ENCODE peak calls at places on chromosomes 13 and 19, in four cellular contexts. T is cardiac fibroblast, J is breast epithelium, O is iris pigment epithelial cell. Z is an unnamed sample.

GRCh38 chr13:44068169-44068568 is 188.5 kb downstream of the LACC1 start:
- DNase-seq in T (peak; percentile 28), J (no peak), O (peak; percentile 49), Z (no peak)

GRCh38 chr13:43006893-43007631 is 15.0 kb upstream of the EPSTI1 start:
- DNase-seq in T (peak; percentile 72), J (no peak), O (peak; percentile 77), Z (no peak)

GRCh38 chr19:33293255-33294057 is 8.9 kb downstream of the CEBPA start:
- DNase-seq in T (peak; percentile 80), J (no peak), O (peak; percentile 82), Z (no peak)

GRCh38 chr13:31310781-31311180 is 111.0 kb downstream of the B3GLCT start:
- DNase-seq in T (no peak), J (no peak), O (no peak), Z (no peak)

GRCh38 chr13:44040070-44040753 is 160.5 kb downstream of the LACC1 start:
- DNase-seq in T (peak; percentile 51), J (no peak), O (peak; percentile 74), Z (no peak)

GRCh38 chr13:33265133-33265532 is 20.4 kb downstream of the STARD13 start:
- DNase-seq in T (no peak), J (no peak), O (no peak), Z (no peak)

GRCh38 chr13:20001351-20001750 is 42.8 kb downstream of the ZMYM2 start:
- DNase-seq in T (no peak), J (no peak), O (peak; percentile 60), Z (no peak)

GRCh38 chr13:31172001-31172400 is 10.3 kb upstream of the HSPH1 start:
- DNase-seq in T (peak; percentile 87), J (no peak), O (peak; percentile 69), Z (no peak)

GRCh38 chr19:48393559-48394330 is at the start of gene GRIN2D:
- DNase-seq in T (peak; percentile 29), J (no peak), O (peak; percentile 34), Z (no peak)

GRCh38 chr13:93882086-93882651 is 597.3 kb downstream of the DCT start:
- DNase-seq in T (peak; percentile 10), J (no peak), O (peak; percentile 23), Z (no peak)

GRCh38 chr13:20054586-20054985 is 96.1 kb downstream of the ZMYM2 start:
- DNase-seq in T (no peak), J (no peak), O (peak; percentile 19), Z (no peak)

GRCh38 chr13:25111557-25111956 is 15.6 kb downstream of the PABPC3 start:
- DNase-seq in T (peak; percentile 6), J (no peak), O (peak; percentile 55), Z (no peak)

GRCh38 chr19:3836887-3837286 is 32.0 kb downstream of the ZFR2 start:
- DNase-seq in T (no peak), J (no peak), O (no peak), Z (no peak)

GRCh38 chr19:55697698-55698097 is 22.7 kb downstream of the EPN1 start:
- DNase-seq in T (no peak), J (no peak), O (no peak), Z (no peak)

GRCh38 chr19:42246143-42246868 is 3.9 kb upstream of the GSK3A start:
- DNase-seq in T (peak; percentile 86), J (peak; percentile 75), O (peak; percentile 82), Z (peak; percentile 94)

GRCh38 chr13:110162053-110162452 is 144.9 kb downstream of the COL4A1 start:
- DNase-seq in T (no peak), J (no peak), O (no peak), Z (no peak)

GRCh38 chr13:41457589-41458186 is 338 bp downstream of the RGCC start:
- DNase-seq in T (no peak), J (no peak), O (peak; percentile 10), Z (no peak)

GRCh38 chr13:48631441-48631840 is 22.3 kb upstream of the CYSLTR2 start:
- DNase-seq in T (no peak), J (no peak), O (peak; percentile 25), Z (no peak)

GRCh38 chr13:29428992-29429315 is 166.5 kb downstream of the SLC7A1 start:
- DNase-seq in T (no peak), J (no peak), O (no peak), Z (no peak)

GRCh38 chr19:54203151-54203611 is 2.5 kb downstream of the RPS9 start:
- DNase-seq in T (no peak), J (no peak), O (peak; percentile 49), Z (no peak)

GRCh38 chr19:463483-464130 is 2.8 kb upstream of the SHC2 start:
- DNase-seq in T (no peak), J (no peak), O (no peak), Z (no peak)

GRCh38 chr19:572891-573825 is 762 bp downstream of the BSG start:
- DNase-seq in T (peak; percentile 67), J (no peak), O (peak; percentile 66), Z (no peak)

GRCh38 chr19:13022111-13022858 is 27.0 kb downstream of the NFIX start:
- DNase-seq in T (peak; percentile 51), J (no peak), O (peak; percentile 30), Z (peak; percentile 84)

GRCh38 chr13:114144606-114145244 is 12.3 kb upstream of the RASA3 start:
- DNase-seq in T (no peak), J (peak; percentile 35), O (no peak), Z (no peak)

GRCh38 chr13:112849500-112849899 is 119.5 kb upstream of the MCF2L start:
- DNase-seq in T (no peak), J (no peak), O (peak; percentile 15), Z (no peak)

GRCh38 chr13:100836696-100837095 is 162.1 kb upstream of the TMTC4 start:
- DNase-seq in T (peak; percentile 87), J (no peak), O (peak; percentile 66), Z (no peak)

GRCh38 chr19:45781282-45782161 is 768 bp downstream of the DMPK start:
- DNase-seq in T (no peak), J (no peak), O (no peak), Z (no peak)

GRCh38 chr13:40653558-40654318 is 12.7 kb downstream of the FOXO1 start:
- DNase-seq in T (peak; percentile 31), J (no peak), O (peak; percentile 51), Z (no peak)

GRCh38 chr19:2578911-2579677 is 103.2 kb downstream of the GADD45B start:
- DNase-seq in T (peak; percentile 94), J (peak; percentile 92), O (peak; percentile 90), Z (peak; percentile 75)

GRCh38 chr19:27741236-27741635 is 1471.7 kb downstream of the UQCRFS1 start:
- DNase-seq in T (no peak), J (no peak), O (no peak), Z (no peak)

GRCh38 chr13:73428137-73428536 is 369.3 kb downstream of the KLF5 start:
- DNase-seq in T (peak; percentile 84), J (no peak), O (peak; percentile 94), Z (no peak)

GRCh38 chr19:31338069-31338767 is 11.0 kb downstream of the TSHZ3 start:
- DNase-seq in T (peak; percentile 77), J (no peak), O (peak; percentile 81), Z (no peak)

GRCh38 chr19:13118424-13119193 is 545 bp downstream of the NACC1 start:
- DNase-seq in T (no peak), J (peak; percentile 70), O (peak; percentile 55), Z (no peak)

GRCh38 chr13:51800456-51800855 is 3.5 kb downstream of the DHRS12 start:
- DNase-seq in T (no peak), J (no peak), O (no peak), Z (no peak)

Z was measured in ascending aorta.